ENCODE peak calls at places on chromosome 3, in six cellular contexts. T is A549, Q is gastrocnemius medialis, H is transverse colon, P is HepG2, X is uterus. G is an unnamed sample.

GRCh38 chr3:197888511-197888910 is 61.5 kb upstream of the RPL35A start:
- DNase-seq in H (no peak), P (no peak), T (no peak), X (no peak), Q (no peak), G (no peak)

GRCh38 chr3:170768334-170768801 is 101.6 kb downstream of the RPL22L1 start:
- DNase-seq in X (no peak), Q (no peak), P (no peak), T (no peak), H (no peak), G (no peak)

GRCh38 chr3:5809811-5810210 is 622.3 kb downstream of the EDEM1 start:
- DNase-seq in T (no peak), H (no peak), P (no peak), Q (no peak), X (no peak), G (no peak)

GRCh38 chr3:27978440-27978839 is 256.3 kb upstream of the EOMES start:
- DNase-seq in X (no peak), P (no peak), T (no peak), H (no peak), Q (no peak), G (no peak)

GRCh38 chr3:242986-243706 is 46.6 kb downstream of the CHL1 start:
- DNase-seq in P (no peak), H (no peak), X (no peak), T (no peak), Q (no peak), G (no peak)

GRCh38 chr3:172461530-172462138 is 13.4 kb upstream of the GHSR start:
- DNase-seq in P (peak; percentile 34), Q (no peak), X (no peak), H (no peak), T (peak; percentile 43), G (no peak)

GRCh38 chr3:68057637-68058320 is 403.4 kb upstream of the SUCLG2 start:
- DNase-seq in T (no peak), H (no peak), X (no peak), Q (no peak), P (no peak), G (no peak)

GRCh38 chr3:62632510-62633294 is 242.5 kb downstream of the CADPS start:
- DNase-seq in T (no peak), H (no peak), X (no peak), P (no peak), Q (no peak), G (no peak)

GRCh38 chr3:176950743-176951142 is 246.5 kb downstream of the TBL1XR1 start:
- DNase-seq in H (no peak), Q (peak; percentile 48), X (no peak), P (no peak), T (no peak), G (no peak)

GRCh38 chr3:144638009-144638408 is 666.4 kb downstream of the DIPK2A start:
- DNase-seq in X (no peak), T (no peak), P (no peak), H (no peak), Q (no peak), G (no peak)

GRCh38 chr3:155553800-155554199 is 191.1 kb downstream of the PLCH1 start:
- DNase-seq in P (peak; percentile 9), X (no peak), H (no peak), Q (no peak), T (no peak), G (no peak)

GRCh38 chr3:52234516-52235447 is 4.2 kb downstream of the TWF2 start:
- DNase-seq in Q (peak; percentile 86), X (peak; percentile 15), H (no peak), T (no peak), P (no peak), G (no peak)
- H3K4me1 ChIP-seq in Q (peaks cover 67% of the 10 kb centered on the region), X (peaks cover 14% of the 10 kb centered on the region), H (peaks cover 23% of the 10 kb centered on the region), T (peaks cover 22% of the 10 kb centered on the region), P (peaks cover 35% of the 10 kb centered on the region), G (peaks cover 64% of the 10 kb centered on the region)

DNA sequence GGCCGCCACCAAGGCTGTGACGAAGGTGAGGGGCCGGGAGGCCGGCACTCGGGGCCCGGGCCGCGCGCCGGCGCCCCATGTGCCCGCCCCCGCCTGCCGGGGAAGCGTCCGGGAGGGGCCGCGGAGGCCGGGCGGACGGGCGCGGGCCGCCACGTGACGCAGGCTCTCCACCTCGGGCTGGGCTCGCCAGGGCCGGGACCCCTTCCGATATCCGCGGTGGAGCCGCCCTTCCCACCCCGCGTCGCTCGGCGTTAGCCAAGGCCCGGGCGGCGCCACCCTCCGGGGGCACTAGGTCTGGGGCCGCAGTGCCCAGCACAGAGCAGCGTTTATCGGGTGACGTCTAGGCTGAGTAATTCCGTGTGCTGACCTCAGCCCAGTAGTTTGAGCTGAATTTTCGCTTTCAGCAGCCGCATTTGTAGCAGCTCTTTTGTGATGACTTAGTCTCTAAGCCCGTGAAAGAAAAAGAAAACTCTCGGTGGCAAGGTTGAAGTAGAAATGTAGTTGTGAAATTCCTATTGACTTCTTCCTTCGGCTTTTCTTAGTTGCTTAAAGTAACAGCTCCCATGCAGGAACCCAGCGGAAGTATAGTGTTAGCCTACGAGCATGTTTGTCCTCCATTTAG is 885 bp downstream of the CDV3 start:
- DNase-seq in X (peak; percentile 59), T (no peak), H (peak; percentile 80), P (peak; percentile 44), Q (peak; percentile 34), G (peak; percentile 83)
- TF ChIP-seq POLR2A in X (peak; percentile 44), T (no peak), H (peak; percentile 70), P (peak; percentile 43), Q (peak; percentile 66), G (peak; percentile 57)

GRCh38 chr3:42762046-42762724 is 10.9 kb downstream of the CCDC13 start:
- DNase-seq in H (no peak), X (no peak), Q (no peak), P (no peak), T (no peak), G (no peak)

GRCh38 chr3:42755681-42756578 is 17.1 kb downstream of the CCDC13 start:
- DNase-seq in H (peak; percentile 51), T (peak; percentile 18), Q (no peak), P (peak; percentile 91), X (no peak), G (peak; percentile 70)

GRCh38 chr3:42756681-42757213 is 16.3 kb downstream of the CCDC13 start:
- DNase-seq in H (no peak), T (no peak), Q (no peak), P (no peak), X (no peak), G (peak; percentile 44)

GRCh38 chr3:42753757-42754156 is 19.3 kb downstream of the CCDC13 start:
- DNase-seq in P (no peak), T (no peak), H (no peak), X (no peak), Q (no peak), G (no peak)

GRCh38 chr3:42758126-42758525 is 14.9 kb downstream of the CCDC13 start:
- DNase-seq in H (no peak), P (no peak), Q (no peak), T (no peak), X (no peak), G (no peak)
- H3K27ac ChIP-seq in H (no peak overlapping the region), P (no peak overlapping the region), Q (no peak overlapping the region), T (no peak overlapping the region), X (no peak overlapping the region), G (no peak overlapping the region)

DNA sequence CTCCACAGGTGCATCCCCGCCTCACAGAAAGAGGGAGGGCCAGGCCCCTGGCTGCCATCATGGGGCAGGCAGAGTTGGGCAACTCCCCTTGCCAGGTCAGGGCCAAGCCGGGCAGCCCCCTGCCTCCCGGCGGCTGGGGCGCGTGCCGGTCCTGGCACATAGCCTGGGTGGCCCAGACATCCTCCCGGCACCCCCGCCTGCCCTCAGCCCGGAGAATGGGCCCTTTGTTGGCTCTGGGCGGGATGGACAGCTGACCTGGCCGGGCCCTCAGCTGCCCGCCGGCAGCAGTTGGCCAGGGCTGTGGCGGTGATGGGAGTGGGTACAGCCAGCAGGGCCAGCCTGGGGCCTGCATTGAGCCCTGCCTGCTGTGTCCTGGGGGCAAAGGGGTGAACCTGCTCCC is 16.5 kb downstream of the PLXNA1 start:
- DNase-seq in P (no peak), H (no peak), Q (no peak), T (no peak), X (no peak), G (no peak)
- H3K4me1 ChIP-seq in P (no peaks in the 10 kb centered on the region), H (peaks cover 12% of the 10 kb centered on the region), Q (peaks cover 31% of the 10 kb centered on the region), T (no peaks in the 10 kb centered on the region), X (peaks cover 22% of the 10 kb centered on the region), G (no peaks in the 10 kb centered on the region)

DNA sequence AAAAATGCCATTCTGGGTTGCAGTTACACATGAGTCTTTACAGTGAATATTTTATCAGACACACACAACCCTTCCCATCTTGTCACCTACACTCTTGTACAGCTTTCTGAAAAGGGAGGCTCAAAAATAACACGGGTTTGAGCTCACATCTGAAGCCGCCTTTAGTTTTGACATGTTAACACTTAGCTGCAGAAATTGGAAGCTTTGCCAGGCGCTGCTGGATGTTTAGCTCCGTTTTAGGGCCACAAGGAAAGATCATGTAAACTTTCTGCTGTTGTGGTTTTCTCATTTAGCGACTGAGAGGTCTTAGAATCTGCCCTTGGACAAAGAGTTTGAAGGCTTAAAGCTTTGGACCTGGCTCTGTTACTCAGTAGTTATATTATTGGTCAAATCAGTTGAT is 120.1 kb downstream of the OXNAD1 start:
- DNase-seq in P (no peak), T (no peak), H (no peak), Q (no peak), X (no peak), G (no peak)
- TF ChIP-seq POLR2A in P (no peak), T (no peak), H (no peak), Q (no peak), X (no peak), G (no peak)

DNA sequence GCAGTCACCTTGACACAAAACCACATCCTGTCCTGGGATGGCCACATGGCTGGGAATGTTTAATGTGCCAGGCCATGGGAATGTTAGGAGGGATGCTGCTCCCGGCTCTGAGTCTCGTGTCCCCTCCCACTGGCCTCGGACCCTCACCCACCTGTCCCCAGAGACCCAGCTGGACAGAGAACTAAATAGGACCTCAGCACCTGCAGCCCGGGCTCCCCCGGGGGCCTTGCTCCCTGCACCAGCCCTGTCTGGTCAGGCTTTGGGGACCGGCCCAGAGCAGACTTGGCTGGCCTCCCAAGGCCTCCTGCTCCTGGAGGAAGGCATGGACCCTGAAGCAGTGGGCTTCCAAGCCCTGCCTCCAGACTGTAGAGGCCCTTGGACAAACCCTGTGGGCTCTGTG is 100.0 kb upstream of the IQSEC1 start:
- DNase-seq in P (no peak), Q (no peak), H (no peak), X (no peak), T (no peak), G (no peak)
- H3K27ac ChIP-seq in P (no peak overlapping the region), Q (no peak overlapping the region), H (no peak overlapping the region), X (no peak overlapping the region), T (no peak overlapping the region), G (no peak overlapping the region)

GRCh38 chr3:161264771-161265343 is 43.7 kb downstream of the NMD3 start:
- DNase-seq in X (no peak), T (no peak), P (peak; percentile 77), H (no peak), Q (no peak), G (no peak)
- H3K4me1 ChIP-seq in X (no peaks in the 10 kb centered on the region), T (peaks cover 14% of the 10 kb centered on the region), P (peaks cover 23% of the 10 kb centered on the region), H (peaks cover 4% of the 10 kb centered on the region), Q (no peaks in the 10 kb centered on the region), G (no peaks in the 10 kb centered on the region)

G was measured in right lobe of liver.